ENCODE peak calls at places on chromosomes 4 and X, in four cellular contexts. N is sigmoid colon, X is glutamatergic neuron, D is dorsolateral prefrontal cortex. A is an unnamed sample.

GRCh38 chr4:124184767-124185166 is 527.8 kb downstream of the ANKRD50 start:
- DNase-seq in X (no peak), D (no peak), N (no peak), A (no peak)

GRCh38 chr4:138689593-138689992 is 326.0 kb upstream of the NOCT start:
- DNase-seq in X (no peak), D (no peak), N (no peak), A (no peak)

GRCh38 chr4:113101669-113102068 is 52.2 kb downstream of the ANK2 start:
- DNase-seq in D (no peak), X (no peak), N (no peak), A (no peak)

GRCh38 chr4:27412617-27413016 is 552.0 kb downstream of the STIM2 start:
- DNase-seq in X (no peak), D (no peak), N (no peak), A (no peak)

GRCh38 chr4:80027611-80028010 is 45.4 kb downstream of the ANTXR2 start:
- DNase-seq in X (no peak), N (no peak), D (no peak), A (no peak)

GRCh38 chrX:134718329-134719317 is 60.4 kb upstream of the PLAC1 start:
- DNase-seq in D (no peak), X (no peak), N (peak; percentile 77), A (no peak)

GRCh38 chr4:24057915-24058559 is 168.2 kb upstream of the PPARGC1A start:
- DNase-seq in N (no peak), X (no peak), D (no peak), A (no peak)

GRCh38 chr4:98929341-98930267 is 671 bp upstream of the EIF4E start:
- DNase-seq in X (peak; percentile 23), D (peak; percentile 33), N (peak; percentile 84), A (peak; percentile 15)

GRCh38 chrX:119636419-119636818 is 30.2 kb upstream of the NKRF start:
- DNase-seq in N (no peak), X (no peak), D (no peak), A (no peak)

GRCh38 chr4:119804404-119804803 is 175.8 kb upstream of the PDE5A start:
- DNase-seq in N (no peak), D (no peak), X (no peak), A (no peak)

GRCh38 chr4:12126476-12126875 is 697.8 kb upstream of the HS3ST1 start:
- DNase-seq in D (no peak), X (no peak), N (no peak), A (no peak)

GRCh38 chr4:48021086-48021485 is 4.5 kb downstream of the NIPAL1 start:
- DNase-seq in D (no peak), N (no peak), X (no peak), A (no peak)

GRCh38 chr4:3484057-3484973 is 21.2 kb downstream of the DOK7 start:
- DNase-seq in X (no peak), N (no peak), D (no peak), A (no peak)

GRCh38 chrX:65926095-65927019 is 113.5 kb downstream of the VSIG4 start:
- DNase-seq in N (no peak), D (no peak), X (no peak), A (no peak)

GRCh38 chr4:177660223-177660622 is 218.0 kb upstream of the AGA start:
- DNase-seq in N (no peak), X (no peak), D (no peak), A (no peak)

GRCh38 chr4:8330821-8331566 is 61.4 kb downstream of the HTRA3 start:
- DNase-seq in D (peak; percentile 59), N (peak; percentile 81), X (peak; percentile 13), A (no peak)

GRCh38 chrX:144681501-144681900 is 565.8 kb upstream of the SPANXN1 start:
- DNase-seq in D (no peak), N (no peak), X (no peak), A (no peak)

GRCh38 chr4:113147498-113148231 is 98.2 kb downstream of the ANK2 start:
- DNase-seq in X (no peak), N (no peak), D (no peak), A (no peak)

GRCh38 chr4:54767376-54767775 is 109.6 kb downstream of the KIT start:
- DNase-seq in X (no peak), N (no peak), D (no peak), A (no peak)

GRCh38 chr4:37770016-37770415 is 56.5 kb upstream of the PGM2 start:
- DNase-seq in X (no peak), D (no peak), N (no peak), A (no peak)

DNA sequence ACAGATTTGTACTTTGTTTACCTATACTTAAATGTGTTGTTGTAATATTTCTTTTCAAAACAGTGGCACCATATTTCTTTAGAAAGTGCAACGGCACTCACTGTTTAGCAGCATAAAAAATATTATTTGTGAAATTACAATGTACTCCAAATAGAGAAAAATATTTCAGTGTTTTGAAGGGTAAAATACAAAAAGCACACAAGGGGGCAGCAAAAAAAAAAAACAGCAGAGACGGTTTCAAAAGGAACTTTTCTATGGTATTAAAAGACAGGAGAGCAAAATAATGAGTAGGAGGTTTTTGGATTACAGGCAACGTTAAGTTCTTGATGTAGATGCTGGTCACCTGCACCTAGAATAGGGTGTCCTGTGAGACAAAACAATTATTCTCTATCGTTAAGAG is 2.0 kb downstream of the NUDT11 start:
- DNase-seq in N (no peak), X (no peak), D (no peak), A (no peak)
- TF ChIP-seq CTCF in N (no peak), X (no peak), D (peak; percentile 18), A (peak; percentile 20)

GRCh38 chr4:184769285-184769825 is 35.5 kb upstream of the CENPU start:
- DNase-seq in D (no peak), X (peak; percentile 49), N (no peak), A (no peak)
- TF ChIP-seq CTCF in D (no peak), X (no peak), N (no peak), A (no peak)

GRCh38 chrX:42135583-42136228 is 212.4 kb upstream of the CASK start:
- DNase-seq in N (no peak), X (no peak), D (no peak), A (no peak)
- TF ChIP-seq CTCF in N (no peak), X (no peak), D (no peak), A (no peak)

GRCh38 chr4:140595065-140595464 is 26.3 kb upstream of the UCP1 start:
- DNase-seq in N (no peak), X (no peak), D (no peak), A (no peak)
- TF ChIP-seq CTCF in N (no peak), X (no peak), D (no peak), A (peak; percentile 59)

GRCh38 chr4:148964456-148964855 is 522.2 kb upstream of the NR3C2 start:
- DNase-seq in D (no peak), X (no peak), N (no peak), A (no peak)

GRCh38 chr4:148955926-148956325 is 513.7 kb upstream of the NR3C2 start:
- DNase-seq in D (no peak), X (no peak), N (no peak), A (no peak)

GRCh38 chr4:148965080-148965479 is 522.9 kb upstream of the NR3C2 start:
- DNase-seq in D (no peak), X (no peak), N (no peak), A (no peak)

GRCh38 chr4:148962539-148963290 is 520.5 kb upstream of the NR3C2 start:
- DNase-seq in X (no peak), D (no peak), N (no peak), A (no peak)

GRCh38 chr4:148961526-148961925 is 519.3 kb upstream of the NR3C2 start:
- DNase-seq in D (no peak), N (no peak), X (no peak), A (no peak)
- TF ChIP-seq CTCF in D (no peak), N (no peak), X (no peak), A (no peak)

GRCh38 chr4:41957634-41958033 is 22.4 kb downstream of the TMEM33 start:
- DNase-seq in D (no peak), N (no peak), X (no peak), A (no peak)
- TF ChIP-seq CTCF in D (peak; percentile 9), N (no peak), X (peak; percentile 56), A (peak; percentile 55)

GRCh38 chrX:102985182-102985581 is 48.1 kb downstream of the RAB40AL start:
- DNase-seq in X (no peak), N (no peak), D (no peak), A (no peak)
- TF ChIP-seq CTCF in X (no peak), N (no peak), D (no peak), A (no peak)

GRCh38 chrX:103175944-103176753 is 38.8 kb upstream of the BEX4 start:
- DNase-seq in N (peak; percentile 64), D (peak; percentile 64), X (peak; percentile 72), A (peak; percentile 37)
- TF ChIP-seq CTCF in N (peak; percentile 50), D (peak; percentile 70), X (peak; percentile 77), A (peak; percentile 70)

GRCh38 chr4:2009651-2010233 is 968 bp upstream of the NELFA start:
- DNase-seq in N (no peak), D (no peak), X (peak; percentile 78), A (peak; percentile 61)
- TF ChIP-seq CTCF in N (peak; percentile 28), D (no peak), X (no peak), A (peak; percentile 47)

DNA sequence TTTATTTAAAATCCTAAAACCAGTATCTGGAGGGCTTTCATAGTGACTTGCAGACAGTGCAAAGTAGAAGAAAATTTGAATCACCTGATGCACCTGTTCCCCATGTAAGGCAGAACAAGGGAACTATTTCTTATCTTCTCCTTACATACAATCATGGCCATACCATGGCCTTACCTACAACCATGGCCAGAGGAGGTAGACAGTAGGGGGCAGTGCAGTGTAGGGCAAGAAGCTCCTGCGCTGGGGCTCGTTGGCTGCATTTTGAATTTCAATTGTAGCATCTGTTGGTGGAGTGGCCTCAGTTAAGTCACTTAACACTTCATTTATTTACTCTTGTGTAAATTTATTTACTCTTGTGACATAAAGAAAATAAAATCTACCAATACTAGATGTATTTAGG is 33.0 kb downstream of the GALNTL6 start:
- DNase-seq in D (no peak), N (no peak), X (peak; percentile 81), A (peak; percentile 43)
- TF ChIP-seq CTCF in D (peak; percentile 10), N (no peak), X (peak; percentile 65), A (peak; percentile 79)